ENCODE peak calls at places on chromosomes 11 and 22, in six cellular contexts. H is effector CD4-positive, alpha-beta T cell; Z is activated CD4-positive, alpha-beta T cell treated with anti-CD3 and anti-CD28 coated beads for 48 hours; D is GM19239; C is stimulated activated CD4-positive, alpha-beta T cell treated with anti-CD3 and anti-CD28 coated beads, Interleukin-4, amount 100 ng/mL, for 48 hours; N is fibroblast of lung. B is an unnamed sample.
A peak's percentile ranks its signal among the peaks of the same experiment; 100 is the strongest.

GRCh38 chr11:108973402-108974119 is 308.7 kb downstream of the DDX10 start:
- DNase-seq in H (no peak), Z (no peak), D (no peak), C (no peak), N (peak; percentile 89), B (no peak)

GRCh38 chr11:109196016-109196415 is 226.0 kb upstream of the C11orf87 start:
- DNase-seq in H (no peak), Z (no peak), D (no peak), C (no peak), N (peak; percentile 54), B (no peak)

GRCh38 chr22:23686416-23687024 is 4.3 kb upstream of the RGL4 start:
- DNase-seq in H (no peak), Z (no peak), D (no peak), C (no peak), N (no peak), B (no peak)

GRCh38 chr11:40445391-40445790 is 1014.1 kb downstream of the LRRC4C start:
- DNase-seq in H (no peak), Z (no peak), D (no peak), C (no peak), N (peak; percentile 50), B (no peak)

GRCh38 chr11:69664103-69664775 is 10.9 kb downstream of the LTO1 start:
- DNase-seq in H (no peak), Z (no peak), D (no peak), C (no peak), N (no peak), B (no peak)

GRCh38 chr11:62137276-62137861 is 13.6 kb downstream of the INCENP start:
- DNase-seq in H (no peak), Z (peak; percentile 1), D (no peak), C (no peak), N (no peak), B (no peak)

GRCh38 chr11:48193876-48194275 is 22.7 kb upstream of the OR4B1 start:
- DNase-seq in H (no peak), Z (no peak), D (no peak), C (no peak), N (peak; percentile 83), B (no peak)

GRCh38 chr22:17213976-17214375 is 5.3 kb downstream of the ADA2 start:
- DNase-seq in H (peak; percentile 26), Z (peak; percentile 68), D (no peak), C (peak; percentile 42), N (peak; percentile 7), B (peak; percentile 39)

GRCh38 chr11:126404367-126404766 is 48.9 kb downstream of the ST3GAL4 start:
- DNase-seq in H (no peak), Z (no peak), D (no peak), C (no peak), N (no peak), B (no peak)

GRCh38 chr11:14617241-14618027 is 26.2 kb upstream of the PDE3B start:
- DNase-seq in H (no peak), Z (no peak), D (no peak), C (no peak), N (peak; percentile 13), B (no peak)

GRCh38 chr11:83628622-83629347 is 342.6 kb upstream of the CCDC90B start:
- DNase-seq in H (no peak), Z (no peak), D (no peak), C (no peak), N (no peak), B (no peak)

GRCh38 chr22:49237703-49238102 is 590.0 kb downstream of the BRD1 start:
- DNase-seq in H (no peak), Z (no peak), D (no peak), C (no peak), N (no peak), B (no peak)

GRCh38 chr11:25961539-25961938 is 370.4 kb upstream of the ANO3 start:
- DNase-seq in H (no peak), Z (no peak), D (no peak), C (no peak), N (no peak), B (no peak)

GRCh38 chr11:109644158-109644557 is 222.2 kb downstream of the C11orf87 start:
- DNase-seq in H (no peak), Z (no peak), D (no peak), C (no peak), N (peak; percentile 4), B (no peak)

GRCh38 chr22:32801001-32801435 is 487 bp upstream of the TIMP3 start:
- DNase-seq in H (no peak), Z (no peak), D (no peak), C (no peak), N (no peak), B (no peak)

GRCh38 chr11:71472941-71473792 is 20.2 kb downstream of the NADSYN1 start:
- DNase-seq in H (no peak), Z (no peak), D (no peak), C (no peak), N (no peak), B (no peak)

GRCh38 chr11:28793282-28793738 is 685.1 kb downstream of the METTL15 start:
- DNase-seq in H (no peak), Z (no peak), D (no peak), C (no peak), N (no peak), B (no peak)

GRCh38 chr11:119852741-119853140 is 123.7 kb upstream of the NECTIN1 start:
- DNase-seq in H (no peak), Z (no peak), D (no peak), C (no peak), N (no peak), B (no peak)

B was measured in GM13977.